ENCODE peak calls at places on chromosomes 2 and 18, in nine cellular contexts. U is fibroblast of pulmonary artery, C is cardiac muscle cell, X is body of pancreas, H is neural progenitor cell, N is hepatocyte, J is HepG2, Z is transverse colon, O is astrocyte. I is an unnamed sample.

GRCh38 chr2:6236317-6236716 is 544.1 kb downstream of the SOX11 start:
- DNase-seq in U (no peak), C (peak), X (no peak), H (no peak), N (no peak), J (no peak), Z (no peak), O (no peak), I (no peak)

GRCh38 chr2:203706403-203706802 is at the start of gene CD28:
- DNase-seq in U (no peak), C (no peak), X (peak), H (no peak), N (no peak), J (no peak), Z (peak), O (no peak), I (peak)

GRCh38 chr2:238282861-238283738 is 5.3 kb downstream of the PER2 start:
- DNase-seq in U (no peak), C (no peak), X (no peak), H (no peak), N (no peak), J (no peak), Z (no peak), O (no peak), I (no peak)

GRCh38 chr18:52657063-52657462 is 317.1 kb downstream of the DCC start:
- DNase-seq in U (no peak), C (no peak), X (no peak), H (no peak), N (no peak), J (no peak), Z (no peak), O (no peak), I (no peak)

GRCh38 chr2:169260246-169260645 is 102.1 kb downstream of the LRP2 start:
- DNase-seq in U (no peak), C (peak), X (no peak), H (peak), N (no peak), J (no peak), Z (no peak), O (no peak), I (no peak)

GRCh38 chr2:143937563-143938346 is 582.2 kb downstream of the ZEB2 start:
- DNase-seq in U (no peak), C (no peak), X (peak), H (no peak), N (peak), J (no peak), Z (no peak), O (peak), I (no peak)

GRCh38 chr2:9554841-9555337 is 741 bp downstream of the ADAM17 start:
- DNase-seq in U (peak), C (peak), X (peak), H (peak), N (peak), J (peak), Z (peak), O (peak), I (no peak)

GRCh38 chr2:59658906-59659305 is 894.5 kb downstream of the BCL11A start:
- DNase-seq in U (no peak), C (no peak), X (no peak), H (no peak), N (peak), J (no peak), Z (no peak), O (no peak), I (no peak)

GRCh38 chr18:47898055-47898454 is 32.4 kb downstream of the SMAD2 start:
- DNase-seq in U (no peak), C (no peak), X (no peak), H (no peak), N (no peak), J (no peak), Z (no peak), O (no peak), I (no peak)

GRCh38 chr2:63740943-63741342 is 100.8 kb upstream of the UGP2 start:
- DNase-seq in U (peak), C (no peak), X (no peak), H (no peak), N (no peak), J (peak), Z (no peak), O (no peak), I (no peak)

GRCh38 chr2:75224636-75225094 is 25.3 kb upstream of the TACR1 start:
- DNase-seq in U (no peak), C (no peak), X (no peak), H (no peak), N (no peak), J (no peak), Z (no peak), O (no peak), I (no peak)

GRCh38 chr2:70467831-70468810 is 85.5 kb downstream of the TGFA start:
- DNase-seq in U (no peak), C (peak), X (no peak), H (no peak), N (no peak), J (no peak), Z (no peak), O (no peak), I (no peak)

GRCh38 chr2:213068681-213069359 is 82.6 kb downstream of the IKZF2 start:
- DNase-seq in U (no peak), C (no peak), X (no peak), H (no peak), N (no peak), J (no peak), Z (no peak), O (no peak), I (no peak)

GRCh38 chr2:114442545-114442944 is at the start of gene DPP10:
- DNase-seq in U (peak), C (peak), X (peak), H (peak), N (peak), J (peak), Z (peak), O (no peak), I (no peak)

GRCh38 chr2:195533771-195534642 is 123.0 kb upstream of the SLC39A10 start:
- DNase-seq in U (peak), C (peak), X (no peak), H (no peak), N (peak), J (no peak), Z (peak), O (peak), I (peak)

GRCh38 chr2:69250981-69251380 is 136.0 kb downstream of the GFPT1 start:
- DNase-seq in U (no peak), C (no peak), X (no peak), H (no peak), N (no peak), J (no peak), Z (no peak), O (no peak), I (no peak)

GRCh38 chr2:174051741-174052638 is 86.8 kb upstream of the SP3 start:
- DNase-seq in U (peak), C (peak), X (peak), H (peak), N (peak), J (peak), Z (peak), O (peak), I (no peak)

GRCh38 chr2:195532255-195532627 is 124.8 kb upstream of the SLC39A10 start:
- DNase-seq in U (peak), C (no peak), X (no peak), H (no peak), N (no peak), J (no peak), Z (no peak), O (no peak), I (no peak)

GRCh38 chr2:216690451-216691209 is 4.7 kb downstream of the IGFBP5 start:
- DNase-seq in U (peak), C (no peak), X (no peak), H (peak), N (peak), J (no peak), Z (no peak), O (peak), I (no peak)

GRCh38 chr2:46999857-47000678 is 84.5 kb upstream of the MCFD2 start:
- DNase-seq in U (no peak), C (peak), X (no peak), H (no peak), N (no peak), J (no peak), Z (no peak), O (no peak), I (no peak)

GRCh38 chr2:3738454-3738853 is 35.1 kb downstream of the DCDC2C start:
- DNase-seq in U (peak), C (peak), X (no peak), H (peak), N (peak), J (peak), Z (no peak), O (no peak), I (no peak)

GRCh38 chr2:176106636-176107539 is at the start of gene HOXD11:
- DNase-seq in U (peak), C (no peak), X (peak), H (peak), N (no peak), J (no peak), Z (peak), O (no peak), I (no peak)

GRCh38 chr2:136215449-136215848 is 97.5 kb upstream of the CXCR4 start:
- DNase-seq in U (no peak), C (no peak), X (no peak), H (peak), N (no peak), J (no peak), Z (no peak), O (no peak), I (no peak)

GRCh38 chr2:102013200-102014040 is 21.7 kb downstream of the IL1R2 start:
- DNase-seq in U (peak), C (no peak), X (no peak), H (no peak), N (no peak), J (no peak), Z (no peak), O (no peak), I (no peak)

GRCh38 chr2:99572380-99572779 is 82.6 kb upstream of the REV1 start:
- DNase-seq in U (no peak), C (no peak), X (no peak), H (peak), N (no peak), J (no peak), Z (no peak), O (peak), I (no peak)

GRCh38 chr2:231926761-231927565 is 767 bp upstream of the NPPC start:
- DNase-seq in U (no peak), C (peak), X (peak), H (peak), N (no peak), J (no peak), Z (no peak), O (no peak), I (no peak)

GRCh38 chr2:199955339-199956061 is at the start of the genes MAIP1 and TYW5:
- DNase-seq in U (peak), C (peak), X (peak), H (peak), N (peak), J (peak), Z (peak), O (peak), I (peak)

GRCh38 chr18:58580078-58580477 is 48.8 kb downstream of the ALPK2 start:
- DNase-seq in U (no peak), C (no peak), X (no peak), H (no peak), N (no peak), J (no peak), Z (no peak), O (no peak), I (no peak)

GRCh38 chr2:191612496-191612895 is 65.4 kb upstream of the NABP1 start:
- DNase-seq in U (peak), C (no peak), X (no peak), H (no peak), N (no peak), J (no peak), Z (no peak), O (peak), I (no peak)

GRCh38 chr18:10670856-10671255 is 145.0 kb downstream of the NAPG start:
- DNase-seq in U (no peak), C (no peak), X (no peak), H (no peak), N (no peak), J (no peak), Z (no peak), O (no peak), I (no peak)

GRCh38 chr2:25000503-25001328 is 29.0 kb upstream of the DNAJC27 start:
- DNase-seq in U (peak), C (no peak), X (no peak), H (no peak), N (no peak), J (no peak), Z (no peak), O (peak), I (no peak)

GRCh38 chr18:9348079-9348671 is 13.6 kb downstream of the TWSG1 start:
- DNase-seq in U (peak), C (no peak), X (no peak), H (no peak), N (no peak), J (no peak), Z (no peak), O (peak), I (no peak)

GRCh38 chr2:149766339-149766738 is 178.8 kb upstream of the MMADHC start:
- DNase-seq in U (peak), C (no peak), X (no peak), H (no peak), N (no peak), J (no peak), Z (no peak), O (no peak), I (no peak)

GRCh38 chr2:229454934-229455631 is 184.0 kb upstream of the PID1 start:
- DNase-seq in U (peak), C (no peak), X (no peak), H (no peak), N (peak), J (no peak), Z (no peak), O (peak), I (no peak)

GRCh38 chr2:174610243-174610995 is 12.8 kb upstream of the WIPF1 start:
- DNase-seq in U (no peak), C (no peak), X (no peak), H (no peak), N (no peak), J (no peak), Z (no peak), O (peak), I (no peak)

DNA sequence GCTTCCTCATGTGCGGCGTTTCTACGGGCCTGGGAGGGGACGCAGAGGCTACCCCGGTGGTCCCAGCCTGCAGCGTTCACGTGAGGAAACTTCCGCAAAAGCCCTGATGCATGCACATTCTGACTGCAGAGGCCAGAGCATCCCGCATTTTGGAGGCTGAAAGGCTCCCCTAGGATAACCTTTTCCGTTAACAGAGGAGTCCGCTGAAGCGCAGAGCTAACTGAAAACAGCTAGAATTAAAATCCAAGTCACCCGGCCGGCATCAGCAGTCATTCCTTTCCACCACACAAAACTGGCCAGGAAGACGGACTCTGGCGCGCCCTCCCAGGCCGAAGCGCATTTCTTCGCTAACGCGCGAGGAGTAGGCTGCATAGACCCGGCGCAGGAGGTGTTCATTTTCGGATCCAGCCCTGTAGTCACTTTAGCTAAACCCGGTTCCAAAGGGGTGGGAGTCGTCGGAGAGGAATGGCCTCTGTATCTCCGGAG is 747 bp upstream of the TUBB6 start:
- DNase-seq in U (peak), C (peak), X (peak), H (peak), N (peak), J (no peak), Z (peak), O (peak), I (no peak)
- TF ChIP-seq CTCF in U (peak), C (peak), X (no peak), H (peak), N (peak), J (no peak), Z (no peak), O (peak), I (no peak)

GRCh38 chr2:120741514-120742448 is 6.1 kb downstream of the GLI2 start:
- DNase-seq in U (no peak), C (peak), X (peak), H (peak), N (no peak), J (no peak), Z (no peak), O (no peak), I (no peak)
- H3K4me3 ChIP-seq in U (peak), C (peak), X (no peak), H (peak), N (peak), J (no peak), Z (peak), O (peak), I (no peak)

GRCh38 chr18:5457467-5457957 is 86.3 kb downstream of the EPB41L3 start:
- DNase-seq in U (no peak), C (no peak), X (no peak), H (no peak), N (no peak), J (no peak), Z (no peak), O (no peak), I (no peak)

GRCh38 chr18:5455644-5456043 is 88.2 kb downstream of the EPB41L3 start:
- DNase-seq in U (peak), C (no peak), X (no peak), H (no peak), N (no peak), J (no peak), Z (no peak), O (peak), I (no peak)

GRCh38 chr18:5461056-5461455 is 82.7 kb downstream of the EPB41L3 start:
- DNase-seq in U (no peak), C (no peak), X (no peak), H (no peak), N (no peak), J (no peak), Z (no peak), O (no peak), I (no peak)

GRCh38 chr18:5452943-5453342 is 90.9 kb downstream of the EPB41L3 start:
- DNase-seq in U (peak), C (no peak), X (no peak), H (no peak), N (no peak), J (no peak), Z (no peak), O (no peak), I (no peak)

DNA sequence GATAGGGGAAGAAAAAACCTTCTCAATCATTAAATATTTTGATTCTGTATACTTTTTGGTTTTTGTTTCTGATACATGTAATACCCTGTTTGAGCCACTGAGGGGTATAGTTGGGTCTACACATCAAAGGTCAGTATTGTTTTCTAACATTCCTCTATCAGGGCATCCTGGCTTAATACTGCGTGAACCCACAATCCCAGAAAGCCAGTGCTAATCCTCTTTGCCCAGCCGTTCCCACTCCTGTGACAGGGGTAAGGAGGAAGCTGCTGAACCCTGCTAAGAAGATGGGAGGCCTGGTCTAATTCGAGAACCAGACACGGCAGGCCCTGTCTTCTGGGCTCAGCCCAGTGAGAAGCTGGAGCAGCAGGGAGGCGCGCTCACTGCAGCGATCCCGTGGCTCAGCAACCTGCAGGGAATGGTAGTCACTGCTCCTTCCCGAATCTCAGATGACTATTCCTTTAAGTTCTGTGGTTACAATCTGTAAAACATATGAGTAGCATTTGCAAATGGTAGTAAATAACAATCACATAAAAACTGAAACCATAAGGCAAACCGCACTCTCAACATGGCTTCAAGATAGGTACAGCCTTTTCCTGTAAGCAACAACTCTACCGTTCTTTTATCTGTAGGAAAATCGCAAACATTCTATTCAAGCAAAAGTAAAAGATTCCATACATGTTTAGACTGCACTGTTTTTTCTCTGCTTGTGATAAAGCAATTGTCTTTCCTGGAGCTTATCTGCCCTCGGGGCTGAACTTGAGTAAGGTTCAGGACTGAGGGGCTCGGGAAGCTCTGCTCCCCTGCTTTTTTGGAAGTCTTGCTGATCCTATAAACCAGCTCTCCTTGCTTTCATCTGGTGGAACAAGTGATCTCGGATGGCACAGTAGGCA is 87.0 kb downstream of the EPB41L3 start:
- DNase-seq in U (peak), C (peak), X (no peak), H (peak), N (peak), J (peak), Z (no peak), O (peak), I (peak)
- TF ChIP-seq CTCF in U (peak), C (peak), X (no peak), H (peak), N (peak), J (no peak), Z (peak), O (peak), I (peak)

GRCh38 chr2:85662899-85663683 is 4.9 kb downstream of the SFTPB start:
- DNase-seq in U (peak), C (no peak), X (no peak), H (no peak), N (peak), J (peak), Z (no peak), O (peak), I (no peak)
- H3K4me3 ChIP-seq in U (no peak), C (no peak), X (no peak), H (no peak), N (no peak), J (no peak), Z (no peak), O (no peak), I (no peak)

GRCh38 chr2:67854798-67855197 is 208.0 kb downstream of the C1D start:
- DNase-seq in U (no peak), C (no peak), X (no peak), H (no peak), N (no peak), J (no peak), Z (no peak), O (no peak), I (no peak)
- TF ChIP-seq CTCF in U (no peak), C (no peak), X (no peak), H (peak), N (no peak), J (peak), Z (no peak), O (no peak), I (no peak)

GRCh38 chr18:76475450-76476203 is 19.4 kb downstream of the ZNF516 start:
- DNase-seq in U (no peak), C (no peak), X (no peak), H (no peak), N (no peak), J (no peak), Z (no peak), O (no peak), I (no peak)
- H3K4me3 ChIP-seq in U (no peak), C (no peak), X (no peak), H (no peak), N (no peak), J (no peak), Z (no peak), O (no peak), I (no peak)

GRCh38 chr2:235050992-235051351 is 99.2 kb downstream of the SH3BP4 start:
- DNase-seq in U (peak), C (peak), X (peak), H (peak), N (peak), J (peak), Z (peak), O (peak), I (no peak)
- TF ChIP-seq CTCF in U (no peak), C (no peak), X (no peak), H (no peak), N (peak), J (no peak), Z (peak), O (no peak), I (no peak)

I was measured in CD8-positive, alpha-beta T cell.